ENCODE peak calls at places on chromosomes 4 and X, in eight cellular contexts. One of them, this sample, is unnamed.

GRCh38 chr4:178577933-178578332 is 1135.7 kb upstream of the AGA start:
- DNase-seq in Panc1: no peak
- DNase-seq in GM23338: peak; percentile 50
- DNase-seq in testis: peak; percentile 32
- DNase-seq in tibial artery: no peak
- DNase-seq in pancreas: no peak
- DNase-seq in body of pancreas: no peak
- DNase-seq in HCT116: no peak
- DNase-seq in this sample: no peak

GRCh38 chr4:92334716-92335350 is 31.1 kb downstream of the GRID2 start:
- DNase-seq in GM23338: no peak
- DNase-seq in HCT116: no peak
- DNase-seq in Panc1: no peak
- DNase-seq in pancreas: peak; percentile 18
- DNase-seq in body of pancreas: peak; percentile 55
- DNase-seq in tibial artery: no peak
- DNase-seq in testis: peak; percentile 43
- DNase-seq in this sample: no peak

GRCh38 chr4:147916351-147916750 is 184.5 kb downstream of the ARHGAP10 start:
- DNase-seq in tibial artery: no peak
- DNase-seq in GM23338: no peak
- DNase-seq in Panc1: no peak
- DNase-seq in testis: no peak
- DNase-seq in HCT116: no peak
- DNase-seq in body of pancreas: no peak
- DNase-seq in pancreas: no peak
- DNase-seq in this sample: no peak

GRCh38 chrX:50579955-50580354 is 109.3 kb upstream of the DGKK start:
- DNase-seq in testis: peak; percentile 55
- DNase-seq in Panc1: peak; percentile 45
- DNase-seq in tibial artery: peak; percentile 23
- DNase-seq in body of pancreas: peak; percentile 45
- DNase-seq in pancreas: peak; percentile 55
- DNase-seq in GM23338: peak; percentile 74
- DNase-seq in HCT116: peak; percentile 59
- DNase-seq in this sample: no peak

GRCh38 chrX:24100713-24101112 is 46.0 kb downstream of the EIF2S3 start:
- DNase-seq in Panc1: no peak
- DNase-seq in tibial artery: no peak
- DNase-seq in pancreas: no peak
- DNase-seq in GM23338: no peak
- DNase-seq in testis: no peak
- DNase-seq in HCT116: no peak
- DNase-seq in body of pancreas: no peak
- DNase-seq in this sample: no peak

GRCh38 chr4:74044676-74045075 is 6.2 kb upstream of the CXCL3 start:
- DNase-seq in testis: no peak
- DNase-seq in GM23338: no peak
- DNase-seq in pancreas: no peak
- DNase-seq in tibial artery: no peak
- DNase-seq in HCT116: no peak
- DNase-seq in Panc1: no peak
- DNase-seq in body of pancreas: no peak
- DNase-seq in this sample: no peak

GRCh38 chr4:124713213-124713592 is 671 bp upstream of the ANKRD50 start:
- DNase-seq in body of pancreas: peak; percentile 67
- DNase-seq in testis: peak; percentile 86
- DNase-seq in GM23338: no peak
- DNase-seq in tibial artery: peak; percentile 68
- DNase-seq in HCT116: peak; percentile 79
- DNase-seq in pancreas: peak; percentile 61
- DNase-seq in Panc1: no peak
- DNase-seq in this sample: peak; percentile 63

GRCh38 chrX:11756354-11757318 is 1.4 kb upstream of the MSL3 start:
- DNase-seq in tibial artery: no peak
- DNase-seq in pancreas: no peak
- DNase-seq in GM23338: peak; percentile 4
- DNase-seq in body of pancreas: no peak
- DNase-seq in HCT116: no peak
- DNase-seq in testis: no peak
- DNase-seq in Panc1: no peak
- DNase-seq in this sample: no peak

GRCh38 chr4:104015680-104016079 is 295.9 kb upstream of the TACR3 start:
- DNase-seq in GM23338: peak; percentile 61
- DNase-seq in tibial artery: no peak
- DNase-seq in pancreas: no peak
- DNase-seq in body of pancreas: peak; percentile 6
- DNase-seq in testis: peak; percentile 23
- DNase-seq in HCT116: peak; percentile 28
- DNase-seq in Panc1: no peak
- DNase-seq in this sample: no peak

GRCh38 chr4:169492436-169493163 is 119.8 kb downstream of the NEK1 start:
- DNase-seq in pancreas: no peak
- DNase-seq in Panc1: no peak
- DNase-seq in body of pancreas: no peak
- DNase-seq in tibial artery: no peak
- DNase-seq in GM23338: peak; percentile 72
- DNase-seq in HCT116: peak; percentile 35
- DNase-seq in testis: peak; percentile 29
- DNase-seq in this sample: no peak

GRCh38 chr4:152970102-152970820 is 34.1 kb downstream of the FHDC1 start:
- DNase-seq in tibial artery: no peak
- DNase-seq in testis: no peak
- DNase-seq in HCT116: no peak
- DNase-seq in Panc1: no peak
- DNase-seq in GM23338: no peak
- DNase-seq in pancreas: no peak
- DNase-seq in body of pancreas: no peak
- DNase-seq in this sample: no peak

GRCh38 chrX:133444196-133444595 is 28.9 kb upstream of the GPC4 start:
- DNase-seq in body of pancreas: no peak
- DNase-seq in testis: no peak
- DNase-seq in tibial artery: no peak
- DNase-seq in pancreas: no peak
- DNase-seq in GM23338: no peak
- DNase-seq in Panc1: no peak
- DNase-seq in HCT116: no peak
- DNase-seq in this sample: no peak

GRCh38 chrX:85570496-85570895 is 191.0 kb upstream of the POF1B start:
- DNase-seq in GM23338: no peak
- DNase-seq in HCT116: no peak
- DNase-seq in tibial artery: no peak
- DNase-seq in Panc1: no peak
- DNase-seq in testis: no peak
- DNase-seq in body of pancreas: no peak
- DNase-seq in pancreas: no peak
- DNase-seq in this sample: no peak

GRCh38 chrX:119885554-119886428 is 9.9 kb upstream of the AKAP14 start:
- DNase-seq in testis: peak; percentile 18
- DNase-seq in Panc1: peak; percentile 81
- DNase-seq in GM23338: peak; percentile 29
- DNase-seq in HCT116: no peak
- DNase-seq in body of pancreas: no peak
- DNase-seq in tibial artery: no peak
- DNase-seq in pancreas: no peak
- DNase-seq in this sample: no peak

GRCh38 chr4:182434720-182435119 is 191.5 kb downstream of the TENM3 start:
- DNase-seq in tibial artery: no peak
- DNase-seq in testis: no peak
- DNase-seq in pancreas: no peak
- DNase-seq in body of pancreas: no peak
- DNase-seq in Panc1: no peak
- DNase-seq in HCT116: no peak
- DNase-seq in GM23338: no peak
- DNase-seq in this sample: no peak

GRCh38 chr4:52376107-52376704 is 282.9 kb downstream of the USP46 start:
- DNase-seq in HCT116: peak; percentile 33
- DNase-seq in testis: peak; percentile 51
- DNase-seq in Panc1: peak; percentile 12
- DNase-seq in GM23338: peak; percentile 80
- DNase-seq in pancreas: peak; percentile 18
- DNase-seq in body of pancreas: peak; percentile 49
- DNase-seq in tibial artery: no peak
- DNase-seq in this sample: no peak

GRCh38 chrX:15475486-15475885 is 17.6 kb downstream of the PIR start:
- DNase-seq in Panc1: no peak
- DNase-seq in HCT116: no peak
- DNase-seq in testis: no peak
- DNase-seq in GM23338: peak; percentile 15
- DNase-seq in tibial artery: no peak
- DNase-seq in body of pancreas: no peak
- DNase-seq in pancreas: no peak
- DNase-seq in this sample: no peak

GRCh38 chrX:15474058-15474457 is 19.1 kb downstream of the PIR start:
- DNase-seq in HCT116: no peak
- DNase-seq in pancreas: no peak
- DNase-seq in body of pancreas: no peak
- DNase-seq in GM23338: no peak
- DNase-seq in tibial artery: no peak
- DNase-seq in Panc1: no peak
- DNase-seq in testis: no peak
- DNase-seq in this sample: no peak

GRCh38 chrX:15472523-15472922 is 20.6 kb downstream of the PIR start:
- DNase-seq in body of pancreas: no peak
- DNase-seq in Panc1: no peak
- DNase-seq in tibial artery: no peak
- DNase-seq in pancreas: no peak
- DNase-seq in testis: no peak
- DNase-seq in GM23338: no peak
- DNase-seq in HCT116: no peak
- DNase-seq in this sample: no peak

GRCh38 chrX:15471016-15471415 is 22.1 kb downstream of the PIR start:
- DNase-seq in testis: peak; percentile 69
- DNase-seq in Panc1: peak; percentile 36
- DNase-seq in GM23338: peak; percentile 65
- DNase-seq in HCT116: peak; percentile 27
- DNase-seq in tibial artery: peak; percentile 69
- DNase-seq in pancreas: peak; percentile 74
- DNase-seq in body of pancreas: peak; percentile 64
- DNase-seq in this sample: peak; percentile 77

GRCh38 chrX:15475021-15475420 is 18.1 kb downstream of the PIR start:
- DNase-seq in GM23338: no peak
- DNase-seq in testis: no peak
- DNase-seq in body of pancreas: no peak
- DNase-seq in pancreas: no peak
- DNase-seq in Panc1: no peak
- DNase-seq in HCT116: no peak
- DNase-seq in tibial artery: no peak
- DNase-seq in this sample: no peak
- H3K27ac ChIP-seq in GM23338: peak overlapping the region; percentile 82
- H3K27ac ChIP-seq in testis: no peak overlapping the region
- H3K27ac ChIP-seq in body of pancreas: no peak overlapping the region
- H3K27ac ChIP-seq in pancreas: no peak overlapping the region
- H3K27ac ChIP-seq in Panc1: no peak overlapping the region
- H3K27ac ChIP-seq in HCT116: peak overlapping the region; percentile 48
- H3K27ac ChIP-seq in tibial artery: no peak overlapping the region
- H3K27ac ChIP-seq in this sample: no peak overlapping the region

DNA sequence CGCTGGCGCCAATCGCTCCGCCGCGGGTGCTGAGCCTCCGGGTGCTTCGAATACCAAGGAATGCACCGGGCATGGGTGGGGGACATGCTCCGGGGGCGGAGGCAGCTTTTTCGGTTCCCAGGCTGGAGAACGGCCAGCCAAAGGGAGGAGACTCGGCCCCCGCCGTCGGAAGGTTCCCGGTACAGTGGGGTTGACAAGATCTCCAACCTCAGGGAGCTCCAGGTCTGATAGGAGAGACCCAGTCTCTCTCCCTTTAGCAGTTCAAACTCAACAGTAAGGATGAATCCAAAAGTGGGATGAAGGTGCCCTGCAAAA is 29.1 kb upstream of the BCORL1 start:
- DNase-seq in tibial artery: no peak
- DNase-seq in pancreas: no peak
- DNase-seq in HCT116: no peak
- DNase-seq in testis: no peak
- DNase-seq in body of pancreas: no peak
- DNase-seq in GM23338: peak; percentile 24
- DNase-seq in Panc1: no peak
- DNase-seq in this sample: peak; percentile 53
- H3K4me3 ChIP-seq in tibial artery: peak overlapping the region; percentile 48
- H3K4me3 ChIP-seq in pancreas: peak overlapping the region; percentile 33
- H3K4me3 ChIP-seq in HCT116: no peak overlapping the region
- H3K4me3 ChIP-seq in testis: peak overlapping the region; percentile 29
- H3K4me3 ChIP-seq in body of pancreas: no peak overlapping the region
- H3K4me3 ChIP-seq in GM23338: peak overlapping the region; percentile 55
- H3K4me3 ChIP-seq in Panc1: no peak overlapping the region
- H3K4me3 ChIP-seq in this sample: no peak overlapping the region

DNA sequence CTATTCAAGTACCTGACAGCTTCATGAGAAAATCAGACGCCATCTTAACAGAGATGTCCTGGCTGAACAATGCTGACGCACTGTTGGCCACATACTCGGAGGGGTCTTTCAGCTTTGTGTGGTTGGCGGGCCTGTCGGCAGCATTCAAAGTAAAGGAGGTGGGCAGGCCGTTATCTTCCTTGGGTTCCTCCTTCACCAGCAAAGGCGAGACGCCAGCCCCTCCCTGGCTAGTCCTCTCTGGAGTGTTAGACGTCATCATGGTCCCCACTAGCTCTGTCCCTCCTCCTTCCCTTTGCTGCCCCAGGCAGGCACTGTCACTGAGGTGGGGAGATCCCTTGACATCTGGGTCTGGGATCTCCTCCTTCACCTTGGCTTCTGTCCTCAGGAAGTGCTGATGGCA is 53.0 kb downstream of the ZNF827 start:
- DNase-seq in Panc1: no peak
- DNase-seq in tibial artery: no peak
- DNase-seq in body of pancreas: no peak
- DNase-seq in pancreas: no peak
- DNase-seq in HCT116: no peak
- DNase-seq in testis: no peak
- DNase-seq in GM23338: no peak
- DNase-seq in this sample: no peak
- H3K4me1 ChIP-seq in Panc1: no peaks in the 10 kb centered on the region
- H3K4me1 ChIP-seq in tibial artery: peaks cover 31% of the 10 kb centered on the region
- H3K4me1 ChIP-seq in body of pancreas: peaks cover 16% of the 10 kb centered on the region
- H3K4me1 ChIP-seq in pancreas: no peaks in the 10 kb centered on the region
- H3K4me1 ChIP-seq in HCT116: no peaks in the 10 kb centered on the region
- H3K4me1 ChIP-seq in testis: no peaks in the 10 kb centered on the region
- H3K4me1 ChIP-seq in GM23338: peaks cover 67% of the 10 kb centered on the region
- H3K4me1 ChIP-seq in this sample: peaks cover 42% of the 10 kb centered on the region

DNA sequence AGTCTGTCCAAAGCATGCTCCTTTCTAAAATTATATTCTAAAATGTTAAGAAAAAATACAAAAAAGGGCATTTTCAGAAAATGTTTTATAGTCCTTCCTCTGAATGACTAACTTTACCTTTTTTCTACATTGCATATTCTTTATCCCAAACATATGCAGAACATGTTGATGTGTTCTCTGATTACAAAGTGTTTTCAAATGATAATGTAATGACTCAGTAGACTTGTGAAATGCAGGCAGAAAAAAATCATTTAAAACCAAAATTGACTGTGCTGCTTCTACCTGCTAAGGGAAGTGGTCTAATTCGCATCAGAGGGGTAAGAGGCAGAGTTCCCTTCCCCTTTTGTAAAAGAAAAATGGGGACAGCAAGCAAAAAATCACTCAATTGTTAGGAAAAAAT is 22.7 kb upstream of the YTHDC1 start:
- DNase-seq in tibial artery: no peak
- DNase-seq in HCT116: no peak
- DNase-seq in Panc1: no peak
- DNase-seq in GM23338: peak; percentile 24
- DNase-seq in body of pancreas: no peak
- DNase-seq in testis: no peak
- DNase-seq in pancreas: no peak
- DNase-seq in this sample: no peak
- H3K27ac ChIP-seq in tibial artery: peak overlapping the region; percentile 68
- H3K27ac ChIP-seq in HCT116: no peak overlapping the region
- H3K27ac ChIP-seq in Panc1: no peak overlapping the region
- H3K27ac ChIP-seq in GM23338: peak overlapping the region; percentile 50
- H3K27ac ChIP-seq in body of pancreas: no peak overlapping the region
- H3K27ac ChIP-seq in testis: no peak overlapping the region
- H3K27ac ChIP-seq in pancreas: no peak overlapping the region
- H3K27ac ChIP-seq in this sample: no peak overlapping the region

GRCh38 chrX:49059209-49060191 is 701 bp downstream of the CCDC120 start:
- DNase-seq in pancreas: no peak
- DNase-seq in tibial artery: no peak
- DNase-seq in testis: no peak
- DNase-seq in Panc1: no peak
- DNase-seq in HCT116: no peak
- DNase-seq in body of pancreas: peak; percentile 16
- DNase-seq in GM23338: peak; percentile 43
- DNase-seq in this sample: no peak
- H3K4me3 ChIP-seq in pancreas: peak overlapping the region; percentile 41
- H3K4me3 ChIP-seq in tibial artery: no peak overlapping the region
- H3K4me3 ChIP-seq in testis: no peak overlapping the region
- H3K4me3 ChIP-seq in Panc1: no peak overlapping the region
- H3K4me3 ChIP-seq in HCT116: peak overlapping the region; percentile 72
- H3K4me3 ChIP-seq in body of pancreas: no peak overlapping the region
- H3K4me3 ChIP-seq in GM23338: peak overlapping the region; percentile 55
- H3K4me3 ChIP-seq in this sample: no peak overlapping the region

This sample was measured in psoas muscle.